ENCODE peak calls at places on chromosome 9, in five cellular contexts. P is kidney; R is COR-L47; J is RWPE1; M is effector memory CD4-positive, alpha-beta T cell. A is an unnamed sample.

GRCh38 chr9:126515873-126516505 is 97.7 kb upstream of the LMX1B start:
- DNase-seq in M (no peak), J (no peak), R (no peak), P (peak), A (no peak)

GRCh38 chr9:109037946-109038345 is 24.6 kb upstream of the CTNNAL1 start:
- DNase-seq in J (peak), M (no peak), P (no peak), R (no peak), A (no peak)

GRCh38 chr9:36092509-36093215 is 43.9 kb upstream of the GLIPR2 start:
- DNase-seq in M (no peak), J (no peak), P (no peak), R (no peak), A (no peak)

GRCh38 chr9:105413486-105414068 is 34.3 kb upstream of the FSD1L start:
- DNase-seq in J (peak), R (peak), M (no peak), P (no peak), A (no peak)

GRCh38 chr9:128946945-128947422 is 419 bp downstream of the DOLK start:
- DNase-seq in J (no peak), R (no peak), P (no peak), M (no peak), A (peak)

GRCh38 chr9:2241461-2241874 is 226.3 kb downstream of the SMARCA2 start:
- DNase-seq in M (no peak), R (no peak), P (peak), J (no peak), A (no peak)

GRCh38 chr9:121499427-121500164 is at the start of gene GGTA1:
- DNase-seq in M (no peak), R (peak), P (peak), J (peak), A (no peak)

GRCh38 chr9:121765021-121765950 is 113.9 kb downstream of the DAB2IP start:
- DNase-seq in J (peak), R (no peak), M (no peak), P (peak), A (no peak)

GRCh38 chr9:129319938-129320481 is 141.9 kb upstream of the IER5L start:
- DNase-seq in R (no peak), J (no peak), M (no peak), P (peak), A (no peak)

GRCh38 chr9:71519098-71519497 is 249.2 kb downstream of the CEMIP2 start:
- DNase-seq in M (no peak), P (no peak), R (no peak), J (no peak), A (no peak)

GRCh38 chr9:14563902-14564578 is 129.2 kb downstream of the ZDHHC21 start:
- DNase-seq in R (no peak), J (no peak), M (no peak), P (no peak), A (no peak)

GRCh38 chr9:120066315-120066714 is 513.7 kb downstream of the CDK5RAP2 start:
- DNase-seq in P (no peak), R (no peak), J (no peak), M (no peak), A (no peak)

GRCh38 chr9:111945216-111945615 is 48.6 kb downstream of the UGCG start:
- DNase-seq in R (no peak), M (no peak), P (no peak), J (no peak), A (no peak)

GRCh38 chr9:132857601-132858342 is 20.3 kb downstream of the AK8 start:
- DNase-seq in J (no peak), M (no peak), R (peak), P (no peak), A (no peak)

GRCh38 chr9:92808726-92809451 is 44.3 kb upstream of the BICD2 start:
- DNase-seq in M (peak), P (peak), R (peak), J (peak), A (no peak)

GRCh38 chr9:91001146-91001611 is 199.6 kb downstream of the SYK start:
- DNase-seq in J (peak), M (no peak), P (no peak), R (peak), A (no peak)